ENCODE peak calls at places on chromosomes 11 and 22, in four cellular contexts. One of them, this sample, is unnamed.

GRCh38 chr11:12537778-12538401 is 136.3 kb upstream of the TEAD1 start:
- DNase-seq in H9: no peak
- DNase-seq in H1: no peak
- DNase-seq in IMR-90: peak; percentile 58
- DNase-seq in this sample: peak; percentile 31

GRCh38 chr11:128790200-128790599 is 76.9 kb downstream of the KCNJ1 start:
- DNase-seq in H9: no peak
- DNase-seq in H1: no peak
- DNase-seq in IMR-90: peak; percentile 70
- DNase-seq in this sample: no peak

GRCh38 chr11:73334244-73335203 is 26.4 kb downstream of the ARHGEF17 start:
- DNase-seq in H9: no peak
- DNase-seq in H1: no peak
- DNase-seq in IMR-90: peak; percentile 91
- DNase-seq in this sample: peak; percentile 65

GRCh38 chr11:76700177-76701100 is 29.9 kb upstream of the LRRC32 start:
- DNase-seq in H9: no peak
- DNase-seq in IMR-90: peak; percentile 97
- DNase-seq in H1: no peak
- DNase-seq in this sample: no peak

GRCh38 chr11:64400096-64400495 is 41.1 kb downstream of the RPS6KA4 start:
- DNase-seq in H1: no peak
- DNase-seq in IMR-90: no peak
- DNase-seq in H9: no peak
- DNase-seq in this sample: no peak

GRCh38 chr11:115736146-115736545 is 231.9 kb upstream of the CADM1 start:
- DNase-seq in H1: no peak
- DNase-seq in IMR-90: no peak
- DNase-seq in H9: no peak
- DNase-seq in this sample: no peak

GRCh38 chr11:62245271-62245753 is 3.3 kb downstream of the SCGB1D2 start:
- DNase-seq in H9: peak; percentile 76
- DNase-seq in IMR-90: peak; percentile 28
- DNase-seq in H1: peak; percentile 70
- DNase-seq in this sample: peak; percentile 71

GRCh38 chr11:7965386-7965785 is at the start of gene NLRP10:
- DNase-seq in H1: no peak
- DNase-seq in H9: no peak
- DNase-seq in IMR-90: peak; percentile 95
- DNase-seq in this sample: no peak

GRCh38 chr11:128709402-128709801 is 15.5 kb downstream of the FLI1 start:
- DNase-seq in H1: no peak
- DNase-seq in IMR-90: peak; percentile 98
- DNase-seq in H9: no peak
- DNase-seq in this sample: peak; percentile 96

GRCh38 chr22:30116362-30117117 is 36.3 kb downstream of the HORMAD2 start:
- DNase-seq in H1: no peak
- DNase-seq in H9: no peak
- DNase-seq in IMR-90: peak; percentile 78
- DNase-seq in this sample: no peak

GRCh38 chr11:16155448-16155847 is 200.9 kb downstream of the SOX6 start:
- DNase-seq in IMR-90: no peak
- DNase-seq in H9: no peak
- DNase-seq in H1: no peak
- DNase-seq in this sample: no peak

GRCh38 chr22:36328635-36329216 is 59.0 kb downstream of the MYH9 start:
- DNase-seq in H9: no peak
- DNase-seq in H1: no peak
- DNase-seq in IMR-90: peak; percentile 96
- DNase-seq in this sample: peak; percentile 66

GRCh38 chr22:44286673-44287072 is 26.1 kb downstream of the SHISAL1 start:
- DNase-seq in IMR-90: no peak
- DNase-seq in H1: no peak
- DNase-seq in H9: no peak
- DNase-seq in this sample: no peak

GRCh38 chr11:63813563-63814382 is 517 bp downstream of the SPINDOC start:
- DNase-seq in H1: peak; percentile 66
- DNase-seq in IMR-90: peak; percentile 50
- DNase-seq in H9: no peak
- DNase-seq in this sample: peak; percentile 71

GRCh38 chr11:116605543-116605942 is 167.2 kb downstream of the BUD13 start:
- DNase-seq in H9: peak; percentile 86
- DNase-seq in H1: peak; percentile 96
- DNase-seq in IMR-90: peak; percentile 11
- DNase-seq in this sample: peak; percentile 92

GRCh38 chr11:128471138-128471661 is 116.2 kb downstream of the ETS1 start:
- DNase-seq in H1: no peak
- DNase-seq in IMR-90: no peak
- DNase-seq in H9: no peak
- DNase-seq in this sample: no peak

GRCh38 chr22:38135133-38135706 is 24.7 kb upstream of the BAIAP2L2 start:
- DNase-seq in H1: no peak
- DNase-seq in IMR-90: peak; percentile 90
- DNase-seq in H9: no peak
- DNase-seq in this sample: no peak

GRCh38 chr11:1392561-1392960 is 2.8 kb downstream of the BRSK2 start:
- DNase-seq in H1: no peak
- DNase-seq in IMR-90: no peak
- DNase-seq in H9: no peak
- DNase-seq in this sample: no peak

GRCh38 chr22:30332551-30332950 is 5.8 kb upstream of the TBC1D10A start:
- DNase-seq in IMR-90: no peak
- DNase-seq in H9: no peak
- DNase-seq in H1: no peak
- DNase-seq in this sample: no peak

GRCh38 chr22:17314472-17314871 is 54.8 kb upstream of the CECR2 start:
- DNase-seq in H9: no peak
- DNase-seq in H1: no peak
- DNase-seq in IMR-90: no peak
- DNase-seq in this sample: no peak

GRCh38 chr11:2518112-2518982 is 73.5 kb downstream of the KCNQ1 start:
- DNase-seq in H1: peak; percentile 37
- DNase-seq in H9: peak; percentile 21
- DNase-seq in IMR-90: no peak
- DNase-seq in this sample: no peak

GRCh38 chr11:93668171-93668570 is 6.7 kb downstream of the CEP295 start:
- DNase-seq in H1: no peak
- DNase-seq in H9: no peak
- DNase-seq in IMR-90: peak; percentile 5
- DNase-seq in this sample: no peak

GRCh38 chr11:86248609-86249008 is 4.1 kb downstream of the EED start:
- DNase-seq in IMR-90: no peak
- DNase-seq in H9: no peak
- DNase-seq in H1: no peak
- DNase-seq in this sample: peak; percentile 23

DNA sequence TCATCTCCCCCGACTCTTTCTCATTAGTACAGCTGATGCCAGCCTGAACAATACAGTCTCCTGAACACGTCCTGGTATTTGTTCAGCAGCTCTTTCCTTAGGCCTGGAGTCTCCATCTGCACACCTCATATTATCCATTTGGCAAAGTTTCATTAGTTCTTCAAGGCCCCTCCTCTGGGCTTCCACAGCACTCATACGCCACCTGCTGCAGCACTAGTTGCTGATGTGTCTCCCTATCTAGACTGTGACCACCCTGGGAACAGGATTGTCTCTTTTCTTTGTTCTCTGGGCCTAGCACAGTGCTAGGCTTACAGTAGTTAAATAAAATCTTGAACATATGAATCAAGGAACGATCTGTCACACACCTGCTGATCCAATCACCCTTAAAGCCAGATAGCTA is 17.2 kb downstream of the DCHS1 start:
- DNase-seq in H9: no peak
- DNase-seq in H1: no peak
- DNase-seq in IMR-90: no peak
- DNase-seq in this sample: no peak
- H3K4ac ChIP-seq in H9: no peak overlapping the region
- H3K4ac ChIP-seq in H1: no peak overlapping the region
- H3K4ac ChIP-seq in IMR-90: peak overlapping the region; percentile 24
- H3K4ac ChIP-seq in this sample: no peak overlapping the region

GRCh38 chr11:58940028-58940427 is 740 bp downstream of the GLYATL1 start:
- DNase-seq in H1: no peak
- DNase-seq in IMR-90: no peak
- DNase-seq in H9: no peak
- DNase-seq in this sample: no peak

GRCh38 chr11:58941838-58942237 is 2.5 kb downstream of the GLYATL1 start:
- DNase-seq in H1: no peak
- DNase-seq in H9: no peak
- DNase-seq in IMR-90: no peak
- DNase-seq in this sample: no peak

GRCh38 chr11:58938398-58938797 is 890 bp upstream of the GLYATL1 start:
- DNase-seq in H9: no peak
- DNase-seq in H1: no peak
- DNase-seq in IMR-90: no peak
- DNase-seq in this sample: no peak

GRCh38 chr11:58934945-58935513 is 4.3 kb upstream of the GLYATL1 start:
- DNase-seq in H1: no peak
- DNase-seq in H9: no peak
- DNase-seq in IMR-90: no peak
- DNase-seq in this sample: no peak

DNA sequence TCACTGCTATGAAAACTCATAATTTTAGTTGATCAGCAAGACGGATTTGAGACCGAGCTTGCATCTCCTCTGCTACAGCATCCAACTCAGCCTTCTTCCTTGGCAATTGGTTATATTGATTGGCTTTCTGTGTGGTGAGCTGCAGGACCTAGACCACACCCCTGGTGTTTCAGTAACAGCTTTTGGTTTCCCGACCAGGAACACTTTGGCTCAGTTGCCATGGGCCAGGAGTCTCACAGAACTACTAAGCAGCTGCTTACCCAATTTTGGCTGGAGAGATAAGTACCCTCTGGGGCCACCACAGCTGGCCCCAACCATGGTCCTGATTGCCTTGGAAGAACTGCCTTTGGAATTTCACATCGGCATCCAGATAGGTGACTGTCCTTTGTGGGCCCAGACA is at the start of gene GLYATL1:
- DNase-seq in IMR-90: no peak
- DNase-seq in H1: no peak
- DNase-seq in H9: no peak
- DNase-seq in this sample: no peak
- H3K56ac ChIP-seq in IMR-90: no peak within 1 kb of the TSS
- H3K56ac ChIP-seq in H1: no peak within 1 kb of the TSS
- H3K56ac ChIP-seq in H9: no peak within 1 kb of the TSS
- H3K56ac ChIP-seq in this sample: no peak within 1 kb of the TSS

DNA sequence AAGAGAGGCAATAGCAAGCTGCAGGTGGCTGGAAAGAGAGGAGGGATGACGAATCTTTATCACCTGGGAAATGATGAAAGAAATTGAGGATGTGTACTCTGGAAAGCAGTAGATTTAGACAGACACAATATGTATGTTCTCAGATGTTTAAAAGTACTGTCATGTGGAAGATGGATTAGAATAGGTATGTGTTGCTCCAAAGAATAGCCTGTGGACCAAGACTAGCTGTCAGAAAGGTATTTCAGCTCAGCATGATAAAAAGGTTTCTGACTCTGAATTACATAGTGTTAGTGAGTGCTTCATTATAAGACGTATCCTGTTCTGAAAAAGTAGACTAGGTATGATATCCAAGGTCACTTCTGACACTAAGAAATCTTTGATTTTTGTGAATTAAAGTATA is 322.4 kb downstream of the CNTN5 start:
- DNase-seq in IMR-90: no peak
- DNase-seq in H9: no peak
- DNase-seq in H1: no peak
- DNase-seq in this sample: no peak
- H3K9ac ChIP-seq in IMR-90: no peak overlapping the region
- H3K9ac ChIP-seq in H9: no peak overlapping the region
- H3K9ac ChIP-seq in H1: no peak overlapping the region
- H3K9ac ChIP-seq in this sample: no peak overlapping the region

GRCh38 chr11:65785329-65786007 is 1.4 kb upstream of the OVOL1 start:
- DNase-seq in IMR-90: no peak
- DNase-seq in H9: peak; percentile 28
- DNase-seq in H1: no peak
- DNase-seq in this sample: no peak
- H3K4ac ChIP-seq in IMR-90: no peak overlapping the region
- H3K4ac ChIP-seq in H9: no peak overlapping the region
- H3K4ac ChIP-seq in H1: no peak overlapping the region
- H3K4ac ChIP-seq in this sample: no peak overlapping the region

GRCh38 chr22:27445876-27446275 is 355.7 kb downstream of the MN1 start:
- DNase-seq in H1: no peak
- DNase-seq in IMR-90: peak; percentile 2
- DNase-seq in H9: no peak
- DNase-seq in this sample: no peak
- H3K56ac ChIP-seq in H1: no peak overlapping the region
- H3K56ac ChIP-seq in IMR-90: no peak overlapping the region
- H3K56ac ChIP-seq in H9: no peak overlapping the region
- H3K56ac ChIP-seq in this sample: no peak overlapping the region

DNA sequence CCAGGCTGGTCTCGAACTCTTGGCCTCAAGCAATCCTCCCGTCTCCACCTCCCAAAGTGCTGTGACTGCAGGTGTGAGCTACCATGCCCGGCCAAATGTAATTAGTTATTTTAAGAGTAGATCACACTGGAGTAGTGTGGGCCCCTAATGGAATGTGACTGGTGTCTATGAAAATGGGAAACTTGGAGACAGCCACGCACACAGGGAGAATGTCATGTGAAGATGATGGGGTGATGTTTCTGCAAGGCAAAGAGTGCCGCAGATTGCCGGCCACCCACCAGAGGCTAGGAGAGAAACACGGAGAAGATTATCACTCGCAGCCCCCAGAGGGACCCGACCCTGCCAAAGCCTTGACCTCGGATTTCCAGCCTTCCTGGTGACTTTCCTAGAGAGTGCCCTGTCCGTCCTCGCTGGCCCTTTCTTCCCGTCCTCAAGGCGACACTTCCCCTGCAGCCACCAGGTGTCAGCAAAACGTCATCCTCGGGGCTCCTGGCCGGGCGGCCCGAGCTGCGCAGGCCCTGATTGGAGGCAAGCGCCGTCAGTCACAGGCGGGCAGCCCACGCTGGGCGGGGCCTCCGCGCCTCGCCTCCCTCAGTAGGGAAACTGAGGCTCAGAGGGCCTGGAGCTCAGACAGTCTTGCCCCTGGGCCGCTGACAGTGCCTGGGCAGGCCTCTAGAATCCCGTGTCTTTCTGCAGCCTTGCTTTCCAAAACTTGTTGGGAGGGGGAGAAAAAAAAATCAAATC is 16.3 kb downstream of the CRYBB2 start:
- DNase-seq in IMR-90: peak; percentile 61
- DNase-seq in H1: peak; percentile 93
- DNase-seq in H9: peak; percentile 91
- DNase-seq in this sample: peak; percentile 91
- H3K9ac ChIP-seq in IMR-90: no peak overlapping the region
- H3K9ac ChIP-seq in H1: no peak overlapping the region
- H3K9ac ChIP-seq in H9: no peak overlapping the region
- H3K9ac ChIP-seq in this sample: no peak overlapping the region

DNA sequence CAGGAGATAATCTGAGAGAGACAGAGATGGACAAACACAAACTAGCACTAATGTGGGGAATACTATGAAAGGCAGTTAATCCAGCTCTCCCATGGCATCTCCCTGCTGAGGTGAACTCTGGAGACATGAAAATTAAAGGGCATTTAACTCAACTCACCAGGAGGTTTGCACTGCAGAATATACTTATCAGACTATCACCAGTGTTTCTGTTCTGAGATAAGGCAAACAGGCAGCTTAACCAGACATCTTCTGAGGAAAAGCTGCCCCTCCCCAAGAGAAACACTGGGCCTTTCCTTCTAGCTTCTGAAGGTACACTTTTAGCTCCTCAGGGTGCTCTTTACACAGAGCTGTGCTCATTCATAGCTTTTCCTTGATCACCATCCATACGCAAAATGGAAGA is 85.5 kb downstream of the AMBRA1 start:
- DNase-seq in H1: no peak
- DNase-seq in H9: no peak
- DNase-seq in IMR-90: no peak
- DNase-seq in this sample: peak; percentile 42
- H3K4ac ChIP-seq in H1: no peak overlapping the region
- H3K4ac ChIP-seq in H9: no peak overlapping the region
- H3K4ac ChIP-seq in IMR-90: no peak overlapping the region
- H3K4ac ChIP-seq in this sample: no peak overlapping the region

GRCh38 chr11:91967018-91967715 is 257.5 kb upstream of the FAT3 start:
- DNase-seq in H1: no peak
- DNase-seq in H9: no peak
- DNase-seq in IMR-90: no peak
- DNase-seq in this sample: no peak
- H3K56ac ChIP-seq in H1: no peak overlapping the region
- H3K56ac ChIP-seq in H9: no peak overlapping the region
- H3K56ac ChIP-seq in IMR-90: no peak overlapping the region
- H3K56ac ChIP-seq in this sample: no peak overlapping the region

This sample was measured in mesendoderm.